ENCODE peak calls at places on chromosome 16, in six cellular contexts. One of them, this sample, is unnamed.

GRCh38 chr16:14004719-14005315 is 66.3 kb upstream of the MRTFB start:
- DNase-seq in adrenal gland: no peak
- DNase-seq in activated CD4-positive, alpha-beta T cell treated with anti-CD3 and anti-CD28 coated beads for 24 hours: no peak
- DNase-seq in hepatic stellate cell: peak
- DNase-seq in kidney: peak
- DNase-seq in AG09319: no peak
- DNase-seq in this sample: no peak

GRCh38 chr16:11530171-11530940 is 56.4 kb downstream of the LITAF start:
- DNase-seq in adrenal gland: no peak
- DNase-seq in kidney: no peak
- DNase-seq in activated CD4-positive, alpha-beta T cell treated with anti-CD3 and anti-CD28 coated beads for 24 hours: no peak
- DNase-seq in AG09319: no peak
- DNase-seq in hepatic stellate cell: no peak
- DNase-seq in this sample: no peak

GRCh38 chr16:1929578-1930337 is 11.5 kb upstream of the HS3ST6 start:
- DNase-seq in activated CD4-positive, alpha-beta T cell treated with anti-CD3 and anti-CD28 coated beads for 24 hours: peak
- DNase-seq in AG09319: peak
- DNase-seq in hepatic stellate cell: peak
- DNase-seq in kidney: peak
- DNase-seq in adrenal gland: peak
- DNase-seq in this sample: peak

GRCh38 chr16:29943846-29944669 is 17.8 kb upstream of the TMEM219 start:
- DNase-seq in adrenal gland: peak
- DNase-seq in hepatic stellate cell: peak
- DNase-seq in kidney: no peak
- DNase-seq in activated CD4-positive, alpha-beta T cell treated with anti-CD3 and anti-CD28 coated beads for 24 hours: no peak
- DNase-seq in AG09319: peak
- DNase-seq in this sample: no peak

GRCh38 chr16:65672960-65673359 is 551.1 kb upstream of the CDH11 start:
- DNase-seq in kidney: no peak
- DNase-seq in hepatic stellate cell: no peak
- DNase-seq in adrenal gland: peak
- DNase-seq in AG09319: no peak
- DNase-seq in activated CD4-positive, alpha-beta T cell treated with anti-CD3 and anti-CD28 coated beads for 24 hours: no peak
- DNase-seq in this sample: no peak

GRCh38 chr16:67082891-67083290 is 26.9 kb upstream of the PHAF1 start:
- DNase-seq in kidney: no peak
- DNase-seq in hepatic stellate cell: no peak
- DNase-seq in adrenal gland: no peak
- DNase-seq in AG09319: no peak
- DNase-seq in activated CD4-positive, alpha-beta T cell treated with anti-CD3 and anti-CD28 coated beads for 24 hours: no peak
- DNase-seq in this sample: no peak

GRCh38 chr16:4982056-4982867 is 24.1 kb downstream of the SEC14L5 start:
- DNase-seq in AG09319: no peak
- DNase-seq in adrenal gland: peak
- DNase-seq in hepatic stellate cell: no peak
- DNase-seq in kidney: no peak
- DNase-seq in activated CD4-positive, alpha-beta T cell treated with anti-CD3 and anti-CD28 coated beads for 24 hours: no peak
- DNase-seq in this sample: no peak

GRCh38 chr16:84600343-84601229 is 17.3 kb downstream of the COTL1 start:
- DNase-seq in hepatic stellate cell: no peak
- DNase-seq in activated CD4-positive, alpha-beta T cell treated with anti-CD3 and anti-CD28 coated beads for 24 hours: no peak
- DNase-seq in AG09319: no peak
- DNase-seq in adrenal gland: no peak
- DNase-seq in kidney: no peak
- DNase-seq in this sample: no peak

GRCh38 chr16:66695935-66696668 is 441 bp downstream of the CMTM4 start:
- DNase-seq in adrenal gland: peak
- DNase-seq in AG09319: no peak
- DNase-seq in hepatic stellate cell: no peak
- DNase-seq in kidney: peak
- DNase-seq in activated CD4-positive, alpha-beta T cell treated with anti-CD3 and anti-CD28 coated beads for 24 hours: no peak
- DNase-seq in this sample: peak

GRCh38 chr16:49649013-49649785 is 206.7 kb downstream of the ZNF423 start:
- DNase-seq in activated CD4-positive, alpha-beta T cell treated with anti-CD3 and anti-CD28 coated beads for 24 hours: no peak
- DNase-seq in kidney: no peak
- DNase-seq in hepatic stellate cell: no peak
- DNase-seq in adrenal gland: peak
- DNase-seq in AG09319: no peak
- DNase-seq in this sample: no peak

GRCh38 chr16:49024016-49024415 is 257.6 kb downstream of the CBLN1 start:
- DNase-seq in activated CD4-positive, alpha-beta T cell treated with anti-CD3 and anti-CD28 coated beads for 24 hours: no peak
- DNase-seq in kidney: no peak
- DNase-seq in adrenal gland: no peak
- DNase-seq in hepatic stellate cell: no peak
- DNase-seq in AG09319: no peak
- DNase-seq in this sample: no peak

GRCh38 chr16:11613381-11614303 is 26.9 kb upstream of the LITAF start:
- DNase-seq in hepatic stellate cell: no peak
- DNase-seq in activated CD4-positive, alpha-beta T cell treated with anti-CD3 and anti-CD28 coated beads for 24 hours: no peak
- DNase-seq in kidney: peak
- DNase-seq in AG09319: no peak
- DNase-seq in adrenal gland: peak
- DNase-seq in this sample: peak

GRCh38 chr16:67708368-67708771 is 10.7 kb downstream of the GFOD2 start:
- DNase-seq in kidney: no peak
- DNase-seq in adrenal gland: peak
- DNase-seq in hepatic stellate cell: no peak
- DNase-seq in activated CD4-positive, alpha-beta T cell treated with anti-CD3 and anti-CD28 coated beads for 24 hours: no peak
- DNase-seq in AG09319: no peak
- DNase-seq in this sample: no peak

GRCh38 chr16:26772503-26772902 is 294.2 kb upstream of the C16orf82 start:
- DNase-seq in adrenal gland: no peak
- DNase-seq in kidney: no peak
- DNase-seq in AG09319: no peak
- DNase-seq in activated CD4-positive, alpha-beta T cell treated with anti-CD3 and anti-CD28 coated beads for 24 hours: no peak
- DNase-seq in hepatic stellate cell: no peak
- DNase-seq in this sample: no peak

GRCh38 chr16:15037003-15037402 is 18.9 kb downstream of the NTAN1 start:
- DNase-seq in hepatic stellate cell: no peak
- DNase-seq in activated CD4-positive, alpha-beta T cell treated with anti-CD3 and anti-CD28 coated beads for 24 hours: no peak
- DNase-seq in adrenal gland: no peak
- DNase-seq in kidney: peak
- DNase-seq in AG09319: no peak
- DNase-seq in this sample: peak

GRCh38 chr16:57748596-57748995 is 13.0 kb downstream of the KATNB1 start:
- DNase-seq in hepatic stellate cell: no peak
- DNase-seq in AG09319: no peak
- DNase-seq in adrenal gland: no peak
- DNase-seq in kidney: no peak
- DNase-seq in activated CD4-positive, alpha-beta T cell treated with anti-CD3 and anti-CD28 coated beads for 24 hours: no peak
- DNase-seq in this sample: no peak

GRCh38 chr16:14042706-14043105 is 28.4 kb upstream of the MRTFB start:
- DNase-seq in adrenal gland: no peak
- DNase-seq in hepatic stellate cell: no peak
- DNase-seq in AG09319: no peak
- DNase-seq in kidney: no peak
- DNase-seq in activated CD4-positive, alpha-beta T cell treated with anti-CD3 and anti-CD28 coated beads for 24 hours: no peak
- DNase-seq in this sample: no peak

GRCh38 chr16:28241924-28242323 is 30.2 kb upstream of the XPO6 start:
- DNase-seq in hepatic stellate cell: no peak
- DNase-seq in kidney: no peak
- DNase-seq in AG09319: no peak
- DNase-seq in adrenal gland: no peak
- DNase-seq in activated CD4-positive, alpha-beta T cell treated with anti-CD3 and anti-CD28 coated beads for 24 hours: no peak
- DNase-seq in this sample: no peak

GRCh38 chr16:11619327-11619851 is 32.7 kb upstream of the LITAF start:
- DNase-seq in activated CD4-positive, alpha-beta T cell treated with anti-CD3 and anti-CD28 coated beads for 24 hours: no peak
- DNase-seq in AG09319: no peak
- DNase-seq in kidney: no peak
- DNase-seq in adrenal gland: peak
- DNase-seq in hepatic stellate cell: no peak
- DNase-seq in this sample: peak

GRCh38 chr16:73288435-73288834 is 240.5 kb upstream of the ZFHX3 start:
- DNase-seq in kidney: no peak
- DNase-seq in activated CD4-positive, alpha-beta T cell treated with anti-CD3 and anti-CD28 coated beads for 24 hours: no peak
- DNase-seq in hepatic stellate cell: no peak
- DNase-seq in AG09319: no peak
- DNase-seq in adrenal gland: no peak
- DNase-seq in this sample: no peak

GRCh38 chr16:87821346-87822001 is 47.8 kb downstream of the SLC7A5 start:
- DNase-seq in AG09319: no peak
- DNase-seq in hepatic stellate cell: no peak
- DNase-seq in kidney: no peak
- DNase-seq in activated CD4-positive, alpha-beta T cell treated with anti-CD3 and anti-CD28 coated beads for 24 hours: no peak
- DNase-seq in adrenal gland: no peak
- DNase-seq in this sample: no peak

GRCh38 chr16:77579283-77579985 is 142.9 kb upstream of the NUDT7 start:
- DNase-seq in activated CD4-positive, alpha-beta T cell treated with anti-CD3 and anti-CD28 coated beads for 24 hours: no peak
- DNase-seq in hepatic stellate cell: no peak
- DNase-seq in adrenal gland: no peak
- DNase-seq in AG09319: no peak
- DNase-seq in kidney: no peak
- DNase-seq in this sample: no peak

GRCh38 chr16:83245061-83245460 is 562.7 kb upstream of the HSBP1 start:
- DNase-seq in kidney: no peak
- DNase-seq in activated CD4-positive, alpha-beta T cell treated with anti-CD3 and anti-CD28 coated beads for 24 hours: no peak
- DNase-seq in adrenal gland: no peak
- DNase-seq in hepatic stellate cell: no peak
- DNase-seq in AG09319: no peak
- DNase-seq in this sample: no peak